ENCODE peak calls at places on chromosome 7, in five cellular contexts. Z, I, S, J and T are unnamed samples.

GRCh38 chr7:47503283-47503682 is 78.6 kb downstream of the TNS3 start:
- DNase-seq in J (no peak), S (no peak), I (no peak), Z (no peak), T (no peak)

GRCh38 chr7:99031496-99031895 is 112.4 kb downstream of the SMURF1 start:
- DNase-seq in J (no peak), S (no peak), Z (no peak), I (no peak), T (no peak)

GRCh38 chr7:64881461-64882287 is 21.4 kb upstream of the ZNF273 start:
- DNase-seq in I (no peak), S (no peak), Z (no peak), J (no peak), T (no peak)

GRCh38 chr7:117873056-117873932 is at the start of gene CTTNBP2:
- DNase-seq in S (peak; percentile 44), I (peak; percentile 6), J (no peak), Z (peak; percentile 70), T (no peak)

GRCh38 chr7:122844191-122844988 is 41.9 kb downstream of the CADPS2 start:
- DNase-seq in I (no peak), S (peak; percentile 49), J (no peak), Z (no peak), T (no peak)

GRCh38 chr7:158655931-158656441 is 48.6 kb downstream of the NCAPG2 start:
- DNase-seq in I (no peak), J (no peak), S (no peak), Z (no peak), T (no peak)

GRCh38 chr7:25253714-25254113 is 25.4 kb upstream of the NPVF start:
- DNase-seq in I (no peak), J (no peak), Z (no peak), S (no peak), T (no peak)

GRCh38 chr7:24755541-24756416 is 1.5 kb downstream of the GSDME start:
- DNase-seq in I (no peak), S (peak; percentile 85), Z (no peak), J (peak; percentile 83), T (no peak)

GRCh38 chr7:66366701-66367100 is 161.6 kb downstream of the TPST1 start:
- DNase-seq in J (no peak), I (no peak), Z (peak; percentile 16), S (no peak), T (no peak)

GRCh38 chr7:123534383-123535260 is at the start of gene IQUB:
- DNase-seq in Z (peak; percentile 99), S (peak; percentile 95), J (peak; percentile 96), I (peak; percentile 93), T (peak; percentile 95)

GRCh38 chr7:155818154-155818819 is 6.0 kb upstream of the SHH start:
- DNase-seq in Z (peak; percentile 48), I (no peak), J (no peak), S (no peak), T (no peak)

GRCh38 chr7:22821702-22822485 is 755 bp downstream of the TOMM7 start:
- DNase-seq in I (no peak), J (peak; percentile 30), S (peak; percentile 14), Z (no peak), T (no peak)

GRCh38 chr7:22962775-22963358 is 51.1 kb downstream of the HYCC1 start:
- DNase-seq in S (no peak), I (no peak), J (no peak), Z (no peak), T (no peak)

GRCh38 chr7:45922810-45923209 is 1.7 kb upstream of the IGFBP3 start:
- DNase-seq in I (no peak), Z (no peak), J (no peak), S (peak; percentile 47), T (no peak)

GRCh38 chr7:21943436-21943835 is 2.3 kb downstream of the CDCA7L start:
- DNase-seq in S (no peak), Z (no peak), J (no peak), I (no peak), T (no peak)

GRCh38 chr7:45890902-45891461 is 2.7 kb downstream of the IGFBP1 start:
- DNase-seq in Z (no peak), I (peak; percentile 22), J (peak; percentile 9), S (peak; percentile 62), T (no peak)

GRCh38 chr7:41754046-41754445 is 51.2 kb upstream of the INHBA start:
- DNase-seq in I (no peak), Z (no peak), J (no peak), S (no peak), T (no peak)

GRCh38 chr7:38740041-38740440 is 108.9 kb upstream of the AMPH start:
- DNase-seq in I (no peak), S (no peak), Z (no peak), J (no peak), T (no peak)
- TF ChIP-seq POLR2AphosphoS5 in I (no peak), S (no peak), Z (no peak), J (no peak), T (no peak)

GRCh38 chr7:130791746-130792145 is 57.7 kb upstream of the KLF14 start:
- DNase-seq in Z (no peak), I (no peak), S (no peak), J (no peak), T (no peak)
- H3K4me3 ChIP-seq in Z (no peak overlapping the region), I (no peak overlapping the region), S (no peak overlapping the region), J (no peak overlapping the region), T (no peak overlapping the region)

GRCh38 chr7:128458956-128459355 is 3.3 kb downstream of the HILPDA start:
- DNase-seq in I (no peak), S (no peak), J (no peak), Z (no peak), T (no peak)

GRCh38 chr7:128454808-128455555 is 696 bp upstream of the HILPDA start:
- DNase-seq in J (no peak), S (no peak), I (no peak), Z (no peak), T (no peak)

GRCh38 chr7:128455556-128456254 is at the start of gene HILPDA:
- DNase-seq in J (peak; percentile 92), S (peak; percentile 90), I (peak; percentile 73), Z (peak; percentile 94), T (no peak)

GRCh38 chr7:128462427-128462826 is 6.7 kb downstream of the HILPDA start:
- DNase-seq in I (no peak), J (no peak), Z (no peak), S (no peak), T (no peak)

GRCh38 chr7:128459394-128459878 is 3.8 kb downstream of the HILPDA start:
- DNase-seq in J (peak; percentile 80), S (peak; percentile 82), Z (no peak), I (peak; percentile 59), T (no peak)
- TF ChIP-seq POLR2AphosphoS5 in J (no peak), S (no peak), Z (no peak), I (no peak), T (no peak)

GRCh38 chr7:71327946-71328345 is 196.0 kb downstream of the GALNT17 start:
- DNase-seq in I (no peak), Z (no peak), J (no peak), S (no peak), T (no peak)
- H3K4me3 ChIP-seq in I (no peak overlapping the region), Z (no peak overlapping the region), J (no peak overlapping the region), S (no peak overlapping the region), T (no peak overlapping the region)

GRCh38 chr7:27117687-27118491 is 12.7 kb downstream of the HOXA4 start:
- DNase-seq in Z (no peak), S (peak; percentile 94), J (no peak), I (no peak), T (no peak)
- TF ChIP-seq POLR2AphosphoS5 in Z (no peak), S (peak; percentile 70), J (no peak), I (no peak), T (no peak)

DNA sequence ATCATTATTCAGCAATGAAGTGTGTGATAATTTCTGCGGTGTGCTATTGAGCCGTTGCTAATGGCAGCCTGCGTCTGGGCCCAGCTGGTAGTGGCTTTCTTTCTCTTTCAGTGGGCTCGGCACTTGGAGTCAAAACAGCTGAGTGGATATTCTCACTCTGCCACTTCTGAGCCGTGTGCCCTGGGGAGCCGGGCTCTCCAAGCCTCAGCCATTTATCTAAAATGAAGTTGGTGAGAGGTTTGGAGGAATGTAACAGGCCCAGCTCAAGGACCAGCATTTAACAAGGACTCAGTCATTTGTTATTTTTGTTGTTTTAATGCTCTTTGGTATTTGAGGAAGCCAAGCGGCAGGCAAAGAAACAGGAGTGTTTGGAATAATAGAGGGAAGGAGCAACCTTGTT is 87.5 kb upstream of the IFRD1 start:
- DNase-seq in Z (no peak), S (no peak), J (no peak), I (no peak), T (no peak)
- H3K4me3 ChIP-seq in Z (no peak overlapping the region), S (no peak overlapping the region), J (no peak overlapping the region), I (no peak overlapping the region), T (no peak overlapping the region)

GRCh38 chr7:13724631-13725566 is 264.6 kb downstream of the ETV1 start:
- DNase-seq in I (no peak), Z (no peak), S (no peak), J (no peak), T (no peak)
- TF ChIP-seq POLR2AphosphoS5 in I (no peak), Z (no peak), S (no peak), J (no peak), T (no peak)

GRCh38 chr7:79716329-79716728 is 262.9 kb upstream of the MAGI2 start:
- DNase-seq in Z (no peak), I (no peak), S (no peak), J (no peak), T (no peak)
- H3K4me3 ChIP-seq in Z (no peak overlapping the region), I (no peak overlapping the region), S (no peak overlapping the region), J (no peak overlapping the region), T (no peak overlapping the region)

GRCh38 chr7:157267956-157268355 is 68.8 kb upstream of the DNAJB6 start:
- DNase-seq in J (no peak), S (no peak), Z (no peak), I (no peak), T (no peak)
- TF ChIP-seq POLR2AphosphoS5 in J (no peak), S (no peak), Z (no peak), I (no peak), T (no peak)

DNA sequence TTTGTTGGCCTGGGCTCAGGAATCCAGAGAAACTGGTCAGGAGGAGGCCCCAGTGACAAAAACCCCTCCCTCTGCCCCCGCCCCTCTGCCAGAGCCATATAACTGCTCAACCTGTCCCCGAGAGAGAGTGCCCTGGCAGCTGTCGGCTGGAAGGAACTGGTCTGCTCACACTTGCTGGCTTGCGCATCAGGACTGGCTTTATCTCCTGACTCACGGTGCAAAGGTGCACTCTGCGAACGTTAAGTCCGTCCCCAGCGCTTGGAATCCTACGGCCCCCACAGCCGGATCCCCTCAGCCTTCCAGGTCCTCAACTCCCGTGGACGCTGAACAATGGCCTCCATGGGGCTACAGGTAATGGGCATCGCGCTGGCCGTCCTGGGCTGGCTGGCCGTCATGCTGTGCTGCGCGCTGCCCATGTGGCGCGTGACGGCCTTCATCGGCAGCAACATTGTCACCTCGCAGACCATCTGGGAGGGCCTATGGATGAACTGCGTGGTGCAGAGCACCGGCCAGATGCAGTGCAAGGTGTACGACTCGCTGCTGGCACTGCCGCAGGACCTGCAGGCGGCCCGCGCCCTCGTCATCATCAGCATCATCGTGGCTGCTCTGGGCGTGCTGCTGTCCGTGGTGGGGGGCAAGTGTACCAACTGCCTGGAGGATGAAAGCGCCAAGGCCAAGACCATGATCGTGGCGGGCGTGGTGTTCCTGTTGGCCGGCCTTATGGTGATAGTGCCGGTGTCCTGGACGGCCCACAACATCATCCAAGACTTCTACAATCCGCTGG is at the start of gene CLDN4:
- DNase-seq in Z (peak; percentile 87), J (no peak), I (peak; percentile 93), S (no peak), T (peak; percentile 97)
- H3K4me3 ChIP-seq in Z (peak within 1 kb of the TSS; percentile 47), J (no peak within 1 kb of the TSS), I (peak within 1 kb of the TSS; percentile 93), S (no peak within 1 kb of the TSS), T (peak within 1 kb of the TSS; percentile 97)